ENCODE peak calls at places on chromosomes 3 and 15, in four cellular contexts. E, Z, U and J are unnamed samples.
A peak's percentile ranks its signal among the peaks of the same experiment; 100 is the strongest.

GRCh38 chr3:18046131-18046530 is 303.7 kb upstream of the TBC1D5 start:
- DNase-seq in E (no peak), Z (no peak), U (peak; percentile 15), J (no peak)

GRCh38 chr3:173660645-173661299 is 263.2 kb downstream of the NLGN1 start:
- DNase-seq in E (no peak), U (peak; percentile 55), Z (no peak), J (peak; percentile 48)

GRCh38 chr3:48426401-48426909 is 3.4 kb downstream of the PLXNB1 start:
- DNase-seq in Z (peak; percentile 79), U (no peak), E (no peak), J (no peak)

GRCh38 chr3:9422712-9423424 is 25.5 kb downstream of the SETD5 start:
- DNase-seq in E (peak; percentile 92), Z (peak; percentile 95), U (peak; percentile 97), J (peak; percentile 97)

GRCh38 chr3:52777127-52777958 is at the start of gene ITIH1:
- DNase-seq in E (no peak), U (no peak), Z (peak; percentile 58), J (no peak)

GRCh38 chr3:14740983-14741382 is 66.0 kb downstream of the C3orf20 start:
- DNase-seq in U (no peak), Z (no peak), E (no peak), J (no peak)

GRCh38 chr3:34206996-34207395 is 408.6 kb downstream of the PDCD6IP start:
- DNase-seq in Z (no peak), E (peak; percentile 75), U (peak; percentile 79), J (peak; percentile 80)

GRCh38 chr3:158094917-158095301 is 11.3 kb downstream of the SHOX2 start:
- DNase-seq in E (no peak), U (no peak), Z (no peak), J (no peak)

GRCh38 chr3:170999737-171000242 is 26.7 kb downstream of the SLC2A2 start:
- DNase-seq in U (peak; percentile 54), Z (no peak), E (peak; percentile 80), J (peak; percentile 84)

GRCh38 chr3:184874709-184875644 is 63.0 kb downstream of the VPS8 start:
- DNase-seq in Z (no peak), E (peak; percentile 3), U (peak; percentile 59), J (peak; percentile 45)

GRCh38 chr3:81446806-81447205 is 314.6 kb downstream of the GBE1 start:
- DNase-seq in Z (no peak), E (no peak), U (no peak), J (no peak)

GRCh38 chr15:65887565-65887964 is 18.3 kb downstream of the RAB11A start:
- DNase-seq in E (no peak), Z (no peak), U (no peak), J (no peak)

GRCh38 chr15:88800026-88800425 is 3.2 kb upstream of the ACAN start:
- DNase-seq in Z (no peak), U (peak; percentile 15), E (peak; percentile 15), J (peak; percentile 22)

GRCh38 chr15:75928680-75929608 is 25.3 kb downstream of the FBXO22 start:
- DNase-seq in E (no peak), Z (no peak), U (peak; percentile 30), J (peak; percentile 38)

GRCh38 chr15:91291673-91292072 is 191.6 kb downstream of the SV2B start:
- DNase-seq in E (no peak), U (no peak), Z (no peak), J (no peak)

GRCh38 chr3:171306631-171307030 is 153.6 kb downstream of the TNIK start:
- DNase-seq in Z (peak; percentile 92), U (peak; percentile 69), E (peak; percentile 92), J (peak; percentile 99)

GRCh38 chr15:64024172-64025050 is 21.9 kb downstream of the DAPK2 start:
- DNase-seq in Z (no peak), E (no peak), U (no peak), J (no peak)

GRCh38 chr15:43735402-43735801 is 10.8 kb upstream of the PDIA3 start:
- DNase-seq in U (no peak), Z (no peak), E (no peak), J (no peak)

GRCh38 chr3:98733055-98733777 is 29.9 kb upstream of the ST3GAL6 start:
- DNase-seq in Z (peak; percentile 68), E (no peak), U (peak; percentile 50), J (peak; percentile 23)

GRCh38 chr15:33309602-33310276 is 1.0 kb upstream of the RYR3 start:
- DNase-seq in Z (peak; percentile 65), U (no peak), E (no peak), J (no peak)

GRCh38 chr3:194135806-194136518 is at the start of gene HES1:
- DNase-seq in U (peak; percentile 98), E (peak; percentile 96), Z (peak; percentile 98), J (peak; percentile 98)

GRCh38 chr15:40293006-40293405 is 10.1 kb upstream of the ANKRD63 start:
- DNase-seq in Z (no peak), E (no peak), U (no peak), J (no peak)

GRCh38 chr15:66721501-66721937 is 19.5 kb downstream of the SMAD6 start:
- DNase-seq in U (no peak), E (no peak), Z (no peak), J (no peak)

GRCh38 chr3:55436644-55437043 is 50.5 kb downstream of the WNT5A start:
- DNase-seq in E (no peak), Z (no peak), U (no peak), J (no peak)

GRCh38 chr15:77107531-77108355 is 36.8 kb upstream of the TSPAN3 start:
- DNase-seq in U (peak; percentile 72), E (no peak), Z (peak; percentile 72), J (peak; percentile 68)

GRCh38 chr3:109806929-109807328 is 469.6 kb upstream of the DPPA4 start:
- DNase-seq in E (peak; percentile 14), Z (no peak), U (no peak), J (peak; percentile 33)

GRCh38 chr3:171813897-171814460 is 3.7 kb upstream of the PLD1 start:
- DNase-seq in U (no peak), E (no peak), Z (peak; percentile 71), J (no peak)

GRCh38 chr15:60370804-60371700 is 26.7 kb downstream of the ANXA2 start:
- DNase-seq in U (peak; percentile 98), Z (peak; percentile 91), E (peak; percentile 95), J (peak; percentile 99)

DNA sequence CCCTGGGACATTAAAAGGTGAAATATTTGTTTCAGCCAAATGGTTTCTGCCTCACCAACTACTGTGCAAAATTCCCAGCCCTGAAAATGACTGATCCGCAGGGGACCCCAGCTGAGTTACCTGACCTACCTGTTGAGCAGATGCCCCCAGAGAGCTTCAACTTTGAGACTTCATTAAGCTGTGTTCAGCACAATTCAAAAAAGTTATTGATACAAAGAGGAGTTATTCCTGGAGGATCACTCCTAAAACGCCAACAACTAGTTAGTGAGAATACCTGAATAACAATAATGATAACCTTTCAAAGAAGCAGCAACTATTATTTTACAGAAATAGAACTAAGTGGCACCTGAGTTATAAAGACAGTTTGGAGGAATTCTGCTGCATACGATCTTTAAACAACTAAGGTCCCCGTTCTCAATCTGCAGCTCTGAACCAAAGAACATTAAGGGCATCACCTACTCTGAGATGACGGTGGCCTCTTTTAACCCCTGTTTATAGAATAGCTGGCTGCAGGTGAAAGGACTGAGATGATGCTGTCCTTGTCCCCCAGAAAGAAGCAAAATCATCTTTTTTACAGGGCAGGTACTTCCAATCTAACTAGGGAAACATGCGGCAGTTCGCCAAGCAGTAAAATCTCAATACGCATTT is 659 bp downstream of the GADL1 start:
- DNase-seq in Z (no peak), U (no peak), E (no peak), J (no peak)
- H3K4me3 ChIP-seq in Z (peak overlapping the region; percentile 71), U (peak overlapping the region; percentile 86), E (peak overlapping the region; percentile 47), J (peak overlapping the region; percentile 50)

DNA sequence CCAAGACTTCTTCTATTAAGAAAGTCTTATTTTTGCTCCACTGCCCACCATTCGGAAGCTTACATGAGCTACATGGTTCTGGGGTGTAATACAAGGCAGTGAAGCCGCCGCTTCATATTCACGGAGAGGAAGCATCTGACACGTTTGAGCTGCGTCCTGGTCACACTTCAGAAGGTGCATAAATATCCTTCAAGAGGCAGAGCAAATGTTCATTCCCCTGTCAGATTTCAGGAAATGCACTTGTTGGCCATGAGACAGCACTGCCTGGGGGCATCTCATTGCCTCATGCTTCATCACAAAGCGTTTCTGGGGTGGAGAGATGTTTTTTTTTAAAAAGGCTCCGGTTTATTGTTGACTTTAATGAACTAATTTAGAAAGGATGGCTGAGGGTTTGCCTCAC is 119.9 kb downstream of the CADPS start:
- DNase-seq in Z (no peak), E (no peak), U (peak; percentile 35), J (no peak)
- H3K4me3 ChIP-seq in Z (no peak overlapping the region), E (no peak overlapping the region), U (no peak overlapping the region), J (no peak overlapping the region)

GRCh38 chr3:69738291-69738690 is 973 bp upstream of the MITF start:
- DNase-seq in E (no peak), Z (no peak), U (peak; percentile 50), J (peak; percentile 18)
- H3K4me3 ChIP-seq in E (peak overlapping the region; percentile 63), Z (peak overlapping the region; percentile 89), U (peak overlapping the region; percentile 92), J (peak overlapping the region; percentile 85)

GRCh38 chr15:52232327-52232726 is 41.1 kb upstream of the GNB5 start:
- DNase-seq in U (peak; percentile 25), E (no peak), Z (no peak), J (no peak)
- H3K4me3 ChIP-seq in U (no peak overlapping the region), E (no peak overlapping the region), Z (no peak overlapping the region), J (no peak overlapping the region)

GRCh38 chr3:146542179-146542578 is 2.2 kb downstream of the PLSCR1 start:
- DNase-seq in U (peak; percentile 45), Z (no peak), E (no peak), J (no peak)
- H3K4me3 ChIP-seq in U (peak overlapping the region; percentile 94), Z (peak overlapping the region; percentile 92), E (peak overlapping the region; percentile 17), J (no peak overlapping the region)

GRCh38 chr3:125200731-125201139 is 11.8 kb downstream of the SLC12A8 start:
- DNase-seq in Z (no peak), U (no peak), E (no peak), J (no peak)
- H3K4me3 ChIP-seq in Z (no peak overlapping the region), U (no peak overlapping the region), E (no peak overlapping the region), J (no peak overlapping the region)

DNA sequence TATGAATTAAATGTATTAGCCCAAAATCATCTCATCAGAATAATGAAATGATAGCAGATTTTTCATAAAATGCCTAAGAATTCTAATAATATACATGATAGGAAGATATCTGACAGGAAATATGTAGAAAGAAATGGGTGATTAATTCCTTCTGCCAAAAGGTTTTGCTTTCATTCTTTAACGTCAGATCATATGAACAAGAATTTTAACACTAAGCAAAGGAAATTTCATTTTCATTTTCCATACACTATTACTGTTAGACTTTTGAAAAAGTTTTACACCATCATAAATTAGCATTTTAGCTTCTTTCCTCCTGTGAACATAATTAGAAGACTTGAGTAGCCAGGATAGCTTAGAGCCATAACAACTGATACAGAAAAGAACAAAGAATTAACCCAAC is 1099.9 kb downstream of the NSUN3 start:
- DNase-seq in Z (no peak), U (no peak), E (no peak), J (no peak)
- H3K4me3 ChIP-seq in Z (no peak overlapping the region), U (no peak overlapping the region), E (no peak overlapping the region), J (no peak overlapping the region)

GRCh38 chr3:50242778-50243551 is 7.0 kb downstream of the GNAI2 start:
- DNase-seq in Z (peak; percentile 84), U (no peak), E (no peak), J (peak; percentile 55)
- H3K4me3 ChIP-seq in Z (no peak overlapping the region), U (no peak overlapping the region), E (no peak overlapping the region), J (no peak overlapping the region)

GRCh38 chr3:277873-278272 is 81.3 kb downstream of the CHL1 start:
- DNase-seq in Z (no peak), U (no peak), E (no peak), J (no peak)
- H3K4me3 ChIP-seq in Z (no peak overlapping the region), U (no peak overlapping the region), E (no peak overlapping the region), J (no peak overlapping the region)